ENCODE peak calls at places on chromosomes 7 and 10, in six cellular contexts. F is lower lobe of right lung, D is astrocyte of the spinal cord, E is MM.1S, P is heart right ventricle, L is IMR-90. Y is an unnamed sample.

GRCh38 chr7:123275036-123275753 is 75.4 kb upstream of the SLC13A1 start:
- DNase-seq in F (no peak), D (peak; percentile 42), E (no peak), P (no peak), L (no peak), Y (no peak)

GRCh38 chr10:86178401-86179142 is 188.0 kb downstream of the GRID1 start:
- DNase-seq in F (no peak), D (no peak), E (no peak), P (no peak), L (no peak), Y (no peak)

GRCh38 chr10:99119258-99119748 is 116.3 kb downstream of the HPSE2 start:
- DNase-seq in F (no peak), D (no peak), E (no peak), P (no peak), L (no peak), Y (no peak)

GRCh38 chr10:30727524-30727923 is 98.0 kb upstream of the LYZL2 start:
- DNase-seq in F (no peak), D (no peak), E (no peak), P (no peak), L (no peak), Y (no peak)

GRCh38 chr7:75608451-75609122 is 116.5 kb downstream of the SPDYE5 start:
- DNase-seq in F (no peak), D (no peak), E (no peak), P (no peak), L (no peak), Y (no peak)

GRCh38 chr10:47438857-47439474 is 44.9 kb downstream of the ANXA8 start:
- DNase-seq in F (peak; percentile 42), D (peak; percentile 74), E (no peak), P (no peak), L (peak; percentile 74), Y (peak; percentile 4)

GRCh38 chr7:4790078-4790465 is 14.6 kb downstream of the AP5Z1 start:
- DNase-seq in F (no peak), D (no peak), E (no peak), P (no peak), L (no peak), Y (no peak)

GRCh38 chr7:90766814-90767564 is 170.9 kb downstream of the CDK14 start:
- DNase-seq in F (no peak), D (peak; percentile 64), E (no peak), P (peak; percentile 63), L (peak; percentile 82), Y (no peak)

GRCh38 chr7:83486957-83487356 is 162.0 kb downstream of the SEMA3E start:
- DNase-seq in F (no peak), D (no peak), E (no peak), P (no peak), L (peak; percentile 21), Y (no peak)

GRCh38 chr7:76220185-76221057 is 18.7 kb downstream of the SRRM3 start:
- DNase-seq in F (no peak), D (peak; percentile 19), E (no peak), P (no peak), L (peak; percentile 30), Y (no peak)

GRCh38 chr7:159188011-159188410 is 43.3 kb upstream of the VIPR2 start:
- DNase-seq in F (no peak), D (no peak), E (no peak), P (no peak), L (no peak), Y (no peak)

GRCh38 chr7:44240983-44241510 is 40.3 kb downstream of the YKT6 start:
- DNase-seq in F (peak; percentile 70), D (peak; percentile 75), E (peak; percentile 71), P (peak; percentile 65), L (peak; percentile 75), Y (peak; percentile 39)

GRCh38 chr7:12623885-12624498 is 53.5 kb downstream of the SCIN start:
- DNase-seq in F (no peak), D (peak; percentile 45), E (peak; percentile 42), P (no peak), L (peak; percentile 31), Y (no peak)

GRCh38 chr10:68981074-68981473 is 7.5 kb upstream of the KIFBP start:
- DNase-seq in F (no peak), D (no peak), E (no peak), P (no peak), L (no peak), Y (no peak)

GRCh38 chr7:100895956-100896742 is 461 bp upstream of the ACHE start:
- DNase-seq in F (no peak), D (no peak), E (no peak), P (peak; percentile 50), L (no peak), Y (no peak)

GRCh38 chr7:100893910-100894763 is 1.6 kb downstream of the ACHE start:
- DNase-seq in F (no peak), D (no peak), E (no peak), P (no peak), L (no peak), Y (no peak)

GRCh38 chr7:100896743-100897051 is 1.0 kb upstream of the ACHE start:
- DNase-seq in F (no peak), D (no peak), E (no peak), P (no peak), L (no peak), Y (no peak)

GRCh38 chr7:100894860-100895700 is 608 bp downstream of the ACHE start:
- DNase-seq in F (no peak), D (no peak), E (no peak), P (peak; percentile 66), L (no peak), Y (no peak)

DNA sequence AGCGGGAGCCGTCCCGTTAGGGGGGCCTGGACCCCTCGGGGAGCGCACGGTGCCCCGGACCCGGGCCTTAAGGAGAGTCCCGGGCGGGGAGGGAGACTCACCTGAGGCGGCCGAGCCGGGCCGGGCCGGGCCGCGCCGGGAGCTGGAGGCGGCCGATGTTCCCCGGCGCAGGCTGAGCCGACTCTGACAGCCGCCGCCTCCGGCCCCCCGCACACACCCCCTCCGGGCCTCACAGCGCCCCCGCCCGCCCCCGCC is at the start of gene ACHE:
- DNase-seq in F (no peak), D (no peak), E (no peak), P (no peak), L (no peak), Y (no peak)
- H3K4me3 ChIP-seq in F (peak within 1 kb of the TSS; percentile 58), D (peak within 1 kb of the TSS; percentile 32), E (peak within 1 kb of the TSS; percentile 22), P (peak within 1 kb of the TSS; percentile 54), L (peak within 1 kb of the TSS; percentile 39), Y (peak within 1 kb of the TSS; percentile 33)

GRCh38 chr10:22854935-22855421 is 72.9 kb upstream of the ARMC3 start:
- DNase-seq in F (no peak), D (no peak), E (no peak), P (no peak), L (peak; percentile 27), Y (no peak)
- TF ChIP-seq CTCF in F (peak; percentile 12), D (no peak), E (no peak), P (no peak), L (peak; percentile 33), Y (no peak)

GRCh38 chr7:50226669-50227068 is 77.8 kb upstream of the IKZF1 start:
- DNase-seq in F (no peak), D (no peak), E (no peak), P (no peak), L (no peak), Y (no peak)
- H3K4me3 ChIP-seq in F (no peak overlapping the region), D (no peak overlapping the region), E (no peak overlapping the region), P (no peak overlapping the region), L (no peak overlapping the region), Y (no peak overlapping the region)

DNA sequence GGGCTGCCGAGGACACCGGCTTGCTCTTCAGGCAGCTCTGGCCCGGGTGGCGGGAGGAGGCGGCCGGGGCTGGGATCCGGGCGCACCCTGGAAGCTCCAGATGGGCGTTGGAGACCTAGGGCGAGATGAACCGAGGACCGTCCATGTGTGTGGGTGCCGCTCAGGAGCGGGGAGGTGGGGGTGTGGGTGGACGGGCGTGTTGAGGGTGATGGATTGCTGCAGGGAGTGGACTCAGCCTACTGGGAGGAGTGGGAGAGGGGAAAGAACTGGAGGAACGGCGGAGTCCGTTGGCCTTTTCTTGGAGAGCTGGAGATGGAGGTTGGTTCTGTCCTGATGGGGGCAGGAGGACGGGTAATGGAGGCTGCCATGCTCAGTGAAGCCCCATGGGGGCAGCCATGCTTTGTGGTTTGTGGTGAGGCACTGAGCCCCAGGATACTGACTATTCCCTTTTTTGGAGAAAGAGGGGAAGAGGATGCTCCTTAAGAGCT is 27.1 kb downstream of the HIF1AN start:
- DNase-seq in F (no peak), D (peak; percentile 22), E (no peak), P (no peak), L (peak; percentile 37), Y (no peak)
- TF ChIP-seq CTCF in F (no peak), D (peak; percentile 41), E (peak; percentile 16), P (no peak), L (peak; percentile 47), Y (peak; percentile 29)

DNA sequence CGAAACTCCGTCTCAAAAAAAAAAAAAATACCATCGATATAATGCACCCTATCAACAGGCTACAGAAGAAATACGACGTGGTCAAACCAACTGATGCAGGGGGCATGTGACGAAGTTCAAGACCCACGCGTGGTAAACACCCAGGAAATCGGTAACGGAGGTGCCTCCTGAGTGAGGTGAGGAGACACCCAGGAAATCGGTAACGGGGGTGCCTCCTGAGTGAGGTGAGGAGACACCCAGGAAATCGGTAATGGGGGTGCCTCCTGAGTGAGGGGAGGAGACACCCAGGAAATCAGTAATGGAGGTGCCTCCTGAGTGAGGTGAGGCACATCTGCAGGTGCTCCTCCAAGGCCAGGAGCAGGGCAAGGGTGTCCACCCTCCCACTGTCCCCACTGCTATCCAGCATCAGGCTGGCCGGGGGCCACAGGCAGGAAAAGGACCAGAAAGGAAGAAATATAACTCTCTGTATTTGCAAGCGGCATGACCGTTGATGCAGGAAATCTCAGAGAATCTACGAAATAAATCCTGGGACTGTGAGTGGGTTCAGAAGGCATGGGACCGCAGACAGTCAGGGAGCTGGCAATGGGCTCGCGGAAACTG is 10.7 kb upstream of the GPR146 start:
- DNase-seq in F (no peak), D (no peak), E (no peak), P (no peak), L (no peak), Y (no peak)
- H3K4me3 ChIP-seq in F (no peak overlapping the region), D (no peak overlapping the region), E (no peak overlapping the region), P (no peak overlapping the region), L (no peak overlapping the region), Y (no peak overlapping the region)

Y was measured in HFF-Myc.